ENCODE peak calls at places on chromosomes 7 and 10, in seven cellular contexts. Z, I, K, M, L, U and V are unnamed samples.

GRCh38 chr10:43128331-43128730 is 9.9 kb upstream of the CSGALNACT2 start:
- DNase-seq in U (no peak), Z (no peak), K (no peak), L (no peak), M (no peak), I (no peak), V (no peak)

GRCh38 chr7:133386204-133386603 is 133.3 kb downstream of the EXOC4 start:
- DNase-seq in M (no peak), K (no peak), U (no peak), Z (no peak), I (no peak), L (no peak), V (peak; percentile 24)

GRCh38 chr7:132328047-132328620 is 248.1 kb downstream of the PLXNA4 start:
- DNase-seq in I (peak; percentile 17), K (no peak), M (no peak), Z (no peak), L (peak; percentile 19), U (no peak), V (no peak)

GRCh38 chr7:142483659-142484317 is 225.9 kb upstream of the PRSS58 start:
- DNase-seq in U (no peak), M (no peak), K (no peak), I (no peak), L (no peak), Z (no peak), V (no peak)

GRCh38 chr7:129785457-129786178 is 167.1 kb downstream of the UBE2H start:
- DNase-seq in L (no peak), K (peak; percentile 52), M (no peak), Z (no peak), U (no peak), I (no peak), V (no peak)

GRCh38 chr7:87876759-87877234 is 504 bp downstream of the DBF4 start:
- DNase-seq in L (peak; percentile 43), M (peak; percentile 62), Z (no peak), U (peak; percentile 80), I (peak; percentile 48), K (peak; percentile 77), V (peak; percentile 61)

GRCh38 chr7:1646957-1647891 is 22.9 kb upstream of the ELFN1 start:
- DNase-seq in Z (no peak), I (peak; percentile 55), K (peak; percentile 40), U (peak; percentile 37), L (peak; percentile 40), M (no peak), V (no peak)

GRCh38 chr7:55206235-55207029 is 158.7 kb upstream of the LANCL2 start:
- DNase-seq in Z (no peak), M (no peak), K (no peak), L (no peak), U (no peak), I (no peak), V (no peak)

GRCh38 chr7:77351539-77352004 is 64.6 kb downstream of the GSAP start:
- DNase-seq in L (peak; percentile 28), Z (no peak), K (no peak), M (no peak), U (no peak), I (no peak), V (peak; percentile 17)

GRCh38 chr10:77578583-77579227 is 58.9 kb downstream of the KCNMA1 start:
- DNase-seq in I (no peak), U (no peak), K (no peak), L (no peak), M (peak; percentile 81), Z (no peak), V (no peak)

GRCh38 chr7:44143606-44144250 is 2.6 kb upstream of the MYL7 start:
- DNase-seq in M (no peak), U (no peak), L (no peak), K (peak; percentile 36), Z (no peak), I (no peak), V (no peak)

GRCh38 chr10:68861253-68861652 is 33.9 kb downstream of the STOX1 start:
- DNase-seq in L (no peak), Z (peak; percentile 15), U (no peak), M (peak; percentile 11), K (no peak), I (no peak), V (no peak)

GRCh38 chr10:63843107-63843506 is 321.9 kb downstream of the REEP3 start:
- DNase-seq in Z (no peak), M (no peak), K (no peak), L (no peak), I (no peak), U (no peak), V (no peak)

GRCh38 chr10:37146443-37146842 is 21.0 kb downstream of the ANKRD30A start:
- DNase-seq in Z (no peak), K (no peak), L (no peak), I (no peak), M (peak; percentile 48), U (no peak), V (no peak)

GRCh38 chr7:135194494-135195095 is 16.7 kb downstream of the WDR91 start:
- DNase-seq in I (no peak), L (no peak), K (no peak), Z (no peak), M (no peak), U (no peak), V (no peak)

GRCh38 chr10:1571587-1572237 is 165.6 kb downstream of the ADARB2 start:
- DNase-seq in Z (no peak), L (no peak), I (no peak), U (no peak), M (no peak), K (no peak), V (no peak)

GRCh38 chr10:47370878-47371277 is 13.2 kb downstream of the ZNF488 start:
- DNase-seq in Z (no peak), L (no peak), U (no peak), K (peak; percentile 18), I (no peak), M (no peak), V (no peak)

GRCh38 chr7:42226354-42226941 is 10.6 kb downstream of the GLI3 start:
- DNase-seq in L (no peak), K (no peak), I (no peak), Z (no peak), U (no peak), M (no peak), V (no peak)

GRCh38 chr10:43689007-43689491 is 40.4 kb upstream of the ZNF32 start:
- DNase-seq in U (no peak), I (no peak), M (no peak), K (peak; percentile 39), Z (no peak), L (no peak), V (no peak)

GRCh38 chr10:12656518-12657142 is 307.3 kb downstream of the CAMK1D start:
- DNase-seq in K (no peak), L (no peak), M (peak; percentile 77), Z (peak; percentile 48), U (no peak), I (no peak), V (no peak)

GRCh38 chr7:141872931-141873330 is 31.6 kb upstream of the PRSS37 start:
- DNase-seq in K (no peak), L (no peak), M (no peak), I (no peak), Z (no peak), U (no peak), V (no peak)

GRCh38 chr7:96636979-96637378 is 72.7 kb downstream of the SEM1 start:
- DNase-seq in Z (no peak), L (no peak), U (no peak), M (no peak), K (no peak), I (no peak), V (no peak)

GRCh38 chr7:2609001-2609411 is 22.8 kb upstream of the TTYH3 start:
- DNase-seq in L (no peak), K (peak; percentile 52), U (no peak), Z (peak; percentile 16), I (no peak), M (peak; percentile 49), V (no peak)

GRCh38 chr7:40469481-40469880 is 334.7 kb downstream of the SUGCT start:
- DNase-seq in Z (no peak), M (no peak), K (no peak), I (no peak), L (no peak), U (no peak), V (no peak)
- H3K27ac ChIP-seq in Z (no peak overlapping the region), M (no peak overlapping the region), K (no peak overlapping the region), I (no peak overlapping the region), L (no peak overlapping the region), U (no peak overlapping the region), V (no peak overlapping the region)

GRCh38 chr10:80192553-80192952 is 12.8 kb downstream of the ANXA11 start:
- DNase-seq in U (no peak), Z (no peak), M (no peak), K (no peak), L (no peak), I (no peak), V (no peak)

GRCh38 chr10:80196950-80197315 is 8.4 kb downstream of the ANXA11 start:
- DNase-seq in I (no peak), M (no peak), K (no peak), Z (no peak), U (no peak), L (no peak), V (no peak)

GRCh38 chr10:80196270-80196949 is 8.9 kb downstream of the ANXA11 start:
- DNase-seq in K (peak; percentile 83), I (no peak), Z (peak; percentile 90), L (no peak), M (peak; percentile 61), U (peak; percentile 82), V (peak; percentile 59)

GRCh38 chr10:80194373-80195045 is 10.8 kb downstream of the ANXA11 start:
- DNase-seq in U (no peak), L (no peak), Z (no peak), K (no peak), M (no peak), I (no peak), V (no peak)

GRCh38 chr10:80195046-80195574 is 10.2 kb downstream of the ANXA11 start:
- DNase-seq in I (no peak), U (no peak), Z (no peak), L (no peak), K (no peak), M (no peak), V (no peak)
- H3K4me1 ChIP-seq in I (peaks cover 95% of the 10 kb centered on the region), U (peaks cover 97% of the 10 kb centered on the region), Z (peaks cover 77% of the 10 kb centered on the region), L (peaks cover 96% of the 10 kb centered on the region), K (peaks cover 13% of the 10 kb centered on the region), M (peaks cover 59% of the 10 kb centered on the region), V (peaks cover 47% of the 10 kb centered on the region)

GRCh38 chr10:31120392-31120791 is 88.7 kb upstream of the ZNF438 start:
- DNase-seq in K (no peak), M (no peak), U (no peak), Z (no peak), I (no peak), L (no peak), V (no peak)
- H3K27ac ChIP-seq in K (no peak overlapping the region), M (no peak overlapping the region), U (no peak overlapping the region), Z (no peak overlapping the region), I (peak overlapping the region; percentile 9), L (peak overlapping the region; percentile 58), V (no peak overlapping the region)

GRCh38 chr10:131205556-131205955 is 106.0 kb downstream of the TCERG1L start:
- DNase-seq in Z (no peak), L (no peak), K (no peak), M (no peak), I (no peak), U (no peak), V (no peak)
- H3K4me1 ChIP-seq in Z (no peaks in the 10 kb centered on the region), L (no peaks in the 10 kb centered on the region), K (no peaks in the 10 kb centered on the region), M (no peaks in the 10 kb centered on the region), I (no peaks in the 10 kb centered on the region), U (no peaks in the 10 kb centered on the region), V (peaks cover 32% of the 10 kb centered on the region)